ENCODE peak calls at places on chromosome 10, in seven cellular contexts. One of them, this sample, is unnamed.

GRCh38 chr10:70432101-70432500 is 9.4 kb downstream of the NODAL start:
- DNase-seq in upper lobe of right lung: no peak
- DNase-seq in T follicular helper cell: no peak
- DNase-seq in thoracic aorta: no peak
- DNase-seq in WTC11: no peak
- DNase-seq in DMS79 treated with DMSO at 0.1 percent for 48 hours: no peak
- DNase-seq in Calu3: no peak
- DNase-seq in this sample: no peak

GRCh38 chr10:17155821-17156220 is 26.2 kb upstream of the CUBN start:
- DNase-seq in T follicular helper cell: no peak
- DNase-seq in WTC11: no peak
- DNase-seq in Calu3: no peak
- DNase-seq in upper lobe of right lung: no peak
- DNase-seq in DMS79 treated with DMSO at 0.1 percent for 48 hours: no peak
- DNase-seq in thoracic aorta: no peak
- DNase-seq in this sample: no peak

GRCh38 chr10:114565066-114565465 is 93.0 kb downstream of the ABLIM1 start:
- DNase-seq in WTC11: no peak
- DNase-seq in DMS79 treated with DMSO at 0.1 percent for 48 hours: no peak
- DNase-seq in upper lobe of right lung: no peak
- DNase-seq in Calu3: no peak
- DNase-seq in T follicular helper cell: no peak
- DNase-seq in thoracic aorta: no peak
- DNase-seq in this sample: no peak

GRCh38 chr10:72254891-72255568 is 18.7 kb upstream of the DDIT4 start:
- DNase-seq in WTC11: peak
- DNase-seq in thoracic aorta: peak
- DNase-seq in Calu3: peak
- DNase-seq in upper lobe of right lung: peak
- DNase-seq in DMS79 treated with DMSO at 0.1 percent for 48 hours: peak
- DNase-seq in T follicular helper cell: no peak
- DNase-seq in this sample: no peak

GRCh38 chr10:132644544-132645530 is 107.2 kb downstream of the INPP5A start:
- DNase-seq in upper lobe of right lung: peak
- DNase-seq in WTC11: no peak
- DNase-seq in thoracic aorta: no peak
- DNase-seq in Calu3: no peak
- DNase-seq in T follicular helper cell: no peak
- DNase-seq in DMS79 treated with DMSO at 0.1 percent for 48 hours: no peak
- DNase-seq in this sample: peak

GRCh38 chr10:21134645-21135395 is 237.7 kb upstream of the NEBL start:
- DNase-seq in DMS79 treated with DMSO at 0.1 percent for 48 hours: no peak
- DNase-seq in upper lobe of right lung: no peak
- DNase-seq in WTC11: no peak
- DNase-seq in T follicular helper cell: no peak
- DNase-seq in thoracic aorta: no peak
- DNase-seq in Calu3: peak
- DNase-seq in this sample: no peak

GRCh38 chr10:112919721-112920120 is 30.3 kb upstream of the TCF7L2 start:
- DNase-seq in thoracic aorta: no peak
- DNase-seq in Calu3: no peak
- DNase-seq in T follicular helper cell: no peak
- DNase-seq in WTC11: no peak
- DNase-seq in DMS79 treated with DMSO at 0.1 percent for 48 hours: no peak
- DNase-seq in upper lobe of right lung: no peak
- DNase-seq in this sample: no peak

GRCh38 chr10:87861034-87861433 is 2.3 kb downstream of the KLLN start:
- DNase-seq in T follicular helper cell: no peak
- DNase-seq in WTC11: no peak
- DNase-seq in thoracic aorta: no peak
- DNase-seq in DMS79 treated with DMSO at 0.1 percent for 48 hours: no peak
- DNase-seq in Calu3: no peak
- DNase-seq in upper lobe of right lung: no peak
- DNase-seq in this sample: no peak

GRCh38 chr10:47354900-47355299 is 6.7 kb downstream of the RBP3 start:
- DNase-seq in thoracic aorta: no peak
- DNase-seq in upper lobe of right lung: no peak
- DNase-seq in DMS79 treated with DMSO at 0.1 percent for 48 hours: no peak
- DNase-seq in T follicular helper cell: no peak
- DNase-seq in Calu3: no peak
- DNase-seq in WTC11: no peak
- DNase-seq in this sample: no peak

GRCh38 chr10:80900661-80901060 is 363.0 kb downstream of the SH2D4B start:
- DNase-seq in thoracic aorta: no peak
- DNase-seq in DMS79 treated with DMSO at 0.1 percent for 48 hours: no peak
- DNase-seq in T follicular helper cell: no peak
- DNase-seq in Calu3: no peak
- DNase-seq in WTC11: no peak
- DNase-seq in upper lobe of right lung: no peak
- DNase-seq in this sample: no peak

GRCh38 chr10:111677747-111678146 is 505.8 kb downstream of the GPAM start:
- DNase-seq in DMS79 treated with DMSO at 0.1 percent for 48 hours: no peak
- DNase-seq in T follicular helper cell: no peak
- DNase-seq in upper lobe of right lung: no peak
- DNase-seq in WTC11: no peak
- DNase-seq in Calu3: no peak
- DNase-seq in thoracic aorta: no peak
- DNase-seq in this sample: no peak

GRCh38 chr10:60314306-60314940 is 75.3 kb downstream of the ANK3 start:
- DNase-seq in thoracic aorta: no peak
- DNase-seq in Calu3: peak
- DNase-seq in DMS79 treated with DMSO at 0.1 percent for 48 hours: no peak
- DNase-seq in T follicular helper cell: no peak
- DNase-seq in upper lobe of right lung: no peak
- DNase-seq in WTC11: no peak
- DNase-seq in this sample: no peak

GRCh38 chr10:114507449-114507848 is 103.1 kb upstream of the AFAP1L2 start:
- DNase-seq in T follicular helper cell: no peak
- DNase-seq in WTC11: no peak
- DNase-seq in DMS79 treated with DMSO at 0.1 percent for 48 hours: no peak
- DNase-seq in upper lobe of right lung: peak
- DNase-seq in Calu3: peak
- DNase-seq in thoracic aorta: no peak
- DNase-seq in this sample: no peak

GRCh38 chr10:10209152-10209551 is 808.5 kb upstream of the CELF2 start:
- DNase-seq in T follicular helper cell: no peak
- DNase-seq in WTC11: no peak
- DNase-seq in DMS79 treated with DMSO at 0.1 percent for 48 hours: no peak
- DNase-seq in upper lobe of right lung: no peak
- DNase-seq in thoracic aorta: no peak
- DNase-seq in Calu3: no peak
- DNase-seq in this sample: no peak

GRCh38 chr10:103433858-103434257 is 18.3 kb downstream of the CALHM2 start:
- DNase-seq in upper lobe of right lung: no peak
- DNase-seq in WTC11: no peak
- DNase-seq in T follicular helper cell: no peak
- DNase-seq in thoracic aorta: no peak
- DNase-seq in DMS79 treated with DMSO at 0.1 percent for 48 hours: no peak
- DNase-seq in Calu3: no peak
- DNase-seq in this sample: no peak

GRCh38 chr10:119447823-119448546 is 94.5 kb downstream of the RGS10 start:
- DNase-seq in WTC11: no peak
- DNase-seq in upper lobe of right lung: peak
- DNase-seq in T follicular helper cell: no peak
- DNase-seq in DMS79 treated with DMSO at 0.1 percent for 48 hours: no peak
- DNase-seq in thoracic aorta: no peak
- DNase-seq in Calu3: no peak
- DNase-seq in this sample: no peak

GRCh38 chr10:102302611-102303010 is 57.3 kb downstream of the GBF1 start:
- DNase-seq in thoracic aorta: no peak
- DNase-seq in WTC11: no peak
- DNase-seq in T follicular helper cell: no peak
- DNase-seq in DMS79 treated with DMSO at 0.1 percent for 48 hours: no peak
- DNase-seq in upper lobe of right lung: no peak
- DNase-seq in Calu3: no peak
- DNase-seq in this sample: no peak

GRCh38 chr10:4353964-4354363 is 472.0 kb upstream of the AKR1E2 start:
- DNase-seq in thoracic aorta: no peak
- DNase-seq in WTC11: no peak
- DNase-seq in Calu3: peak
- DNase-seq in upper lobe of right lung: no peak
- DNase-seq in T follicular helper cell: no peak
- DNase-seq in DMS79 treated with DMSO at 0.1 percent for 48 hours: no peak
- DNase-seq in this sample: no peak

GRCh38 chr10:77210645-77211044 is 427.0 kb downstream of the KCNMA1 start:
- DNase-seq in upper lobe of right lung: no peak
- DNase-seq in Calu3: no peak
- DNase-seq in WTC11: no peak
- DNase-seq in thoracic aorta: no peak
- DNase-seq in T follicular helper cell: no peak
- DNase-seq in DMS79 treated with DMSO at 0.1 percent for 48 hours: no peak
- DNase-seq in this sample: no peak

GRCh38 chr10:51297438-51297837 is 223.2 kb downstream of the PRKG1 start:
- DNase-seq in thoracic aorta: no peak
- DNase-seq in upper lobe of right lung: no peak
- DNase-seq in T follicular helper cell: no peak
- DNase-seq in DMS79 treated with DMSO at 0.1 percent for 48 hours: no peak
- DNase-seq in WTC11: no peak
- DNase-seq in Calu3: no peak
- DNase-seq in this sample: no peak

GRCh38 chr10:132536241-132536963 is 1.2 kb upstream of the INPP5A start:
- DNase-seq in Calu3: peak
- DNase-seq in upper lobe of right lung: peak
- DNase-seq in DMS79 treated with DMSO at 0.1 percent for 48 hours: no peak
- DNase-seq in T follicular helper cell: no peak
- DNase-seq in WTC11: no peak
- DNase-seq in thoracic aorta: peak
- DNase-seq in this sample: no peak

GRCh38 chr10:52598936-52599335 is 173.6 kb downstream of the MBL2 start:
- DNase-seq in WTC11: no peak
- DNase-seq in thoracic aorta: no peak
- DNase-seq in upper lobe of right lung: no peak
- DNase-seq in T follicular helper cell: no peak
- DNase-seq in Calu3: no peak
- DNase-seq in DMS79 treated with DMSO at 0.1 percent for 48 hours: no peak
- DNase-seq in this sample: no peak

GRCh38 chr10:42932116-42932515 is 144.8 kb upstream of the RET start:
- DNase-seq in DMS79 treated with DMSO at 0.1 percent for 48 hours: no peak
- DNase-seq in upper lobe of right lung: no peak
- DNase-seq in thoracic aorta: no peak
- DNase-seq in Calu3: no peak
- DNase-seq in WTC11: no peak
- DNase-seq in T follicular helper cell: no peak
- DNase-seq in this sample: no peak

GRCh38 chr10:110502851-110503301 is 5.2 kb downstream of the DUSP5 start:
- DNase-seq in thoracic aorta: no peak
- DNase-seq in Calu3: no peak
- DNase-seq in DMS79 treated with DMSO at 0.1 percent for 48 hours: no peak
- DNase-seq in T follicular helper cell: no peak
- DNase-seq in WTC11: no peak
- DNase-seq in upper lobe of right lung: no peak
- DNase-seq in this sample: no peak

GRCh38 chr10:689433-690226 is at the start of gene DIP2C:
- DNase-seq in DMS79 treated with DMSO at 0.1 percent for 48 hours: peak
- DNase-seq in Calu3: peak
- DNase-seq in upper lobe of right lung: peak
- DNase-seq in thoracic aorta: no peak
- DNase-seq in WTC11: peak
- DNase-seq in T follicular helper cell: no peak
- DNase-seq in this sample: no peak

GRCh38 chr10:75512534-75512933 is 81.1 kb downstream of the LRMDA start:
- DNase-seq in upper lobe of right lung: no peak
- DNase-seq in WTC11: peak
- DNase-seq in DMS79 treated with DMSO at 0.1 percent for 48 hours: peak
- DNase-seq in Calu3: no peak
- DNase-seq in T follicular helper cell: no peak
- DNase-seq in thoracic aorta: no peak
- DNase-seq in this sample: no peak

GRCh38 chr10:102511562-102512274 is 7.9 kb downstream of the SUFU start:
- DNase-seq in T follicular helper cell: no peak
- DNase-seq in upper lobe of right lung: no peak
- DNase-seq in DMS79 treated with DMSO at 0.1 percent for 48 hours: no peak
- DNase-seq in WTC11: no peak
- DNase-seq in thoracic aorta: no peak
- DNase-seq in Calu3: no peak
- DNase-seq in this sample: no peak

GRCh38 chr10:55627526-55628170 is 733.4 kb downstream of the ZWINT start:
- DNase-seq in Calu3: no peak
- DNase-seq in thoracic aorta: no peak
- DNase-seq in DMS79 treated with DMSO at 0.1 percent for 48 hours: no peak
- DNase-seq in T follicular helper cell: no peak
- DNase-seq in WTC11: peak
- DNase-seq in upper lobe of right lung: peak
- DNase-seq in this sample: no peak

This sample was measured in omental fat pad.